ENCODE peak calls at places on chromosomes 5 and 9, in nine cellular contexts. N is tibial artery, W is BJ, S is psoas muscle, Z is upper lobe of left lung, T is GM12878, Y is AG10803, R is foreskin fibroblast, D is OCI-LY7. H is an unnamed sample.

GRCh38 chr9:132163457-132163875 is 1.6 kb downstream of the NTNG2 start:
- DNase-seq in Z (peak), Y (peak), S (peak), W (no peak), R (no peak), T (no peak), D (no peak), N (peak), H (no peak)

GRCh38 chr9:84897362-84898094 is 228.0 kb downstream of the NTRK2 start:
- DNase-seq in S (no peak), Y (no peak), N (no peak), W (no peak), Z (no peak), T (no peak), R (no peak), D (no peak), H (no peak)

GRCh38 chr5:89878140-89878570 is 531.4 kb downstream of the CETN3 start:
- DNase-seq in W (peak), T (no peak), Y (peak), N (no peak), S (no peak), D (no peak), Z (no peak), R (peak), H (peak)

GRCh38 chr5:18197734-18198133 is 563.5 kb downstream of the TAF11L14 start:
- DNase-seq in D (no peak), Z (no peak), T (no peak), N (no peak), R (no peak), W (no peak), Y (no peak), S (no peak), H (no peak)

GRCh38 chr5:543755-544674 is 19.8 kb upstream of the SLC9A3 start:
- DNase-seq in S (peak), W (no peak), Y (no peak), R (no peak), D (peak), T (peak), N (peak), Z (no peak), H (no peak)

GRCh38 chr9:100020121-100020780 is 78.5 kb downstream of the ERP44 start:
- DNase-seq in S (no peak), W (peak), T (no peak), Y (peak), Z (no peak), R (no peak), N (no peak), D (no peak), H (peak)

GRCh38 chr9:114070188-114071103 is 7.7 kb downstream of the AMBP start:
- DNase-seq in W (no peak), D (no peak), Y (no peak), N (no peak), Z (peak), T (no peak), S (no peak), R (no peak), H (no peak)

GRCh38 chr5:168057905-168058304 is 233.5 kb upstream of the WWC1 start:
- DNase-seq in D (peak), Z (no peak), S (no peak), Y (no peak), R (no peak), N (no peak), T (no peak), W (no peak), H (no peak)

GRCh38 chr5:96127538-96127937 is 165.9 kb upstream of the ELL2 start:
- DNase-seq in Z (no peak), Y (no peak), W (no peak), S (no peak), N (no peak), T (no peak), D (no peak), R (no peak), H (no peak)

GRCh38 chr5:94326579-94326978 is 291.8 kb downstream of the KIAA0825 start:
- DNase-seq in T (no peak), S (no peak), W (no peak), R (no peak), Z (no peak), N (no peak), D (no peak), Y (peak), H (no peak)

GRCh38 chr5:25568989-25569625 is 924.3 kb upstream of the CDH10 start:
- DNase-seq in D (peak), W (no peak), T (no peak), Y (no peak), R (no peak), Z (no peak), S (no peak), N (no peak), H (no peak)

GRCh38 chr9:124761710-124762109 is 9.4 kb downstream of the NR6A1 start:
- DNase-seq in D (no peak), Y (no peak), S (no peak), T (no peak), Z (no peak), R (no peak), W (no peak), N (no peak), H (no peak)

DNA sequence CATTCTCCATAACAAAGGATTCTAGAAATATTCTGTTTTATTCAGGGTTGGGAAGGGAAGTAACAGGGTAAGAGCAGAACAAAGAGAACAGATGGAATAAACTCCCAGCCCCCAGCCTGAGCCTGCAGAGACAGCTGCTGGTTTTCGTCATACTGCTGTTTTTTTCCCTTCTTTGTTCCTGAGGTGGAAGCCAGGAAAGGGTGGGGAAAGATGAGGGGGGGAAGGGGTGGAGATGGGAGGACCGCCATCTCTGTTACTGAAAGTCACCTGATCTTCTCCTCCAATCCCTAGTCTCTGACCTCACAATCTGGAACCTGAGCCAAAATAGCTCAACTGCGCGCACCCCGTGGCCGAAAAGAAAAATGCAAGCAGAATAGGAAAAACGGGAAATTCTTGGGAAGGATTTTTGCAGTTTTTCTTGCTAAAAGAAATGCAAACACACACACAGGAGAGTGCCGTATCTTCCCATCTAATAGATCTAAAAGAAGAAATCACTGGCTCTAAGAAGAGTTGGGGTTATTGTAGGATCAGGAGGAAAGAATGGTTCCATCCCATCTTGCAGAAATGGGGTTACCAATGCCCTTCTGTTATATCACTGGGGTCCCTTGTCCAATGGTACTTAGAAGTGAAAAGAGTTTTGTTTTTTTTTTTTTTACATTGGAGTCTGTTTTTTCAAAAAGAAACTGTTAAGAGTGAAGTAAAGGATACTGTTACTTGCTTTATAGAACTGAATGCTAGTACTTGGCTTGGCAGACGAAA is 57.9 kb downstream of the DIAPH1 start:
- DNase-seq in S (peak), T (no peak), Z (no peak), W (peak), N (peak), R (peak), Y (peak), D (no peak), H (peak)
- TF ChIP-seq CTCF in S (peak), T (no peak), Z (peak), W (peak), N (peak), R (peak), Y (peak), D (peak), H (peak)

GRCh38 chr5:100854594-100854993 is 48.5 kb downstream of the ST8SIA4 start:
- DNase-seq in D (no peak), Z (no peak), T (no peak), W (no peak), N (no peak), S (no peak), Y (no peak), R (no peak), H (no peak)
- H3K4me3 ChIP-seq in D (peak), Z (no peak), T (peak), W (no peak), N (no peak), S (no peak), Y (no peak), R (no peak), H (no peak)

GRCh38 chr9:126623667-126624452 is 10.1 kb downstream of the LMX1B start:
- DNase-seq in N (no peak), D (no peak), Y (no peak), S (no peak), W (no peak), Z (peak), T (no peak), R (no peak), H (no peak)
- TF ChIP-seq CTCF in N (no peak), D (no peak), Y (no peak), S (no peak), W (no peak), Z (no peak), T (no peak), R (no peak), H (no peak)

GRCh38 chr5:170238456-170238855 is 5.7 kb downstream of the C5orf58 start:
- DNase-seq in T (no peak), D (no peak), Z (no peak), W (no peak), S (no peak), R (no peak), N (no peak), Y (no peak), H (no peak)

GRCh38 chr5:170233358-170233892 is 640 bp downstream of the C5orf58 start:
- DNase-seq in Z (peak), D (no peak), R (no peak), Y (no peak), T (no peak), S (no peak), W (no peak), N (no peak), H (no peak)

GRCh38 chr5:170235881-170236864 is 3.4 kb downstream of the C5orf58 start:
- DNase-seq in S (no peak), N (no peak), R (no peak), T (no peak), Y (no peak), W (no peak), D (no peak), Z (no peak), H (no peak)

GRCh38 chr5:170228756-170229459 is 3.9 kb upstream of the C5orf58 start:
- DNase-seq in Z (no peak), Y (no peak), N (no peak), D (no peak), R (no peak), S (no peak), W (no peak), T (no peak), H (no peak)

DNA sequence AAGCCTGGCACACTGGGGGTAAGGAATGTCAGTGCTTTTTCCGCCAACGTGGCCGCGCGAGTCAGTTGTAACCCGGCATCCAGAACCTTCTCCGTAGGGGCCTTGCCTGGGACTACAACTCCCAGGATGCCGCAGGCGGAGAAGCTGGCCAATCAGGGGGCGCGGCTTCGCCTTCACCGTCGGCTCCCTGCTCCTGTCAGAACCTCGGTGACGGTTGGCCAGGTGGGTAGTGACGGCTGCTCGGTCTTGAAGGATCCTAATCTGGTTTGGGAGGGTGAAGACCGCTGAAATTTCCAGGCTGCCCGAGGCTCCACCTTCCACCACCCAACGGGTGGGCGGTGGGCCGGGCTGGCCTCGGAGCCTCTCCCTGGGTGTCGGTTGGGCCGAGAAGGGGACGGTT is at the start of gene C5orf58:
- DNase-seq in Z (peak), R (no peak), D (no peak), S (no peak), N (no peak), T (no peak), W (no peak), Y (no peak), H (no peak)
- H3K4me3 ChIP-seq in Z (no peak), R (no peak), D (no peak), S (no peak), N (no peak), T (no peak), W (no peak), Y (no peak), H (no peak)

DNA sequence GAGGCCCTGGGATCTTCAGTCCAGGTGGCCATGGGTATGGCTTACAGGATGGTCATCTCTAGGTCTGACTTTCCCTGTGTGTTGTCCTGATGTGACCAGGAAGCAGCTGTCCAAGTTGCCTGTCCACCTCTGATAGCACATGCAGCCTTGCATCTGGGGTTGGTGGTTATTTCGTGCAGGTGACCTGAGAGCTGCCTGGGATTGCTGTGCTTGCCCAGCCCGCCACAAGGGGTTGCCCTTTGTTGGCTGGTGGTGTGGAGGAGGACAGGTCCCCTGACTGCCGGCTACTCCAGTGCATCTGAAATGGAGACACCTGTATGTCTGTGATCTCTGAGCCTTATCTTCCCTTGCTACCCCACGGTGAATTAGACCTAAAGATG is 212.6 kb downstream of the ARHGAP26 start:
- DNase-seq in S (no peak), Z (no peak), R (no peak), W (no peak), T (no peak), D (peak), N (no peak), Y (no peak), H (no peak)
- TF ChIP-seq CTCF in S (peak), Z (no peak), R (no peak), W (no peak), T (peak), D (peak), N (no peak), Y (no peak), H (peak)

GRCh38 chr9:87968155-87968554 is 6.2 kb downstream of the CDK20 start:
- DNase-seq in S (no peak), N (no peak), D (no peak), R (no peak), Y (no peak), T (no peak), Z (no peak), W (no peak), H (no peak)

GRCh38 chr9:87970602-87971001 is 3.7 kb downstream of the CDK20 start:
- DNase-seq in R (no peak), S (no peak), D (no peak), Z (no peak), W (no peak), Y (no peak), T (no peak), N (no peak), H (no peak)

GRCh38 chr9:87973791-87974292 is 491 bp downstream of the CDK20 start:
- DNase-seq in T (no peak), N (no peak), W (no peak), Y (no peak), Z (no peak), R (no peak), D (no peak), S (no peak), H (peak)

DNA sequence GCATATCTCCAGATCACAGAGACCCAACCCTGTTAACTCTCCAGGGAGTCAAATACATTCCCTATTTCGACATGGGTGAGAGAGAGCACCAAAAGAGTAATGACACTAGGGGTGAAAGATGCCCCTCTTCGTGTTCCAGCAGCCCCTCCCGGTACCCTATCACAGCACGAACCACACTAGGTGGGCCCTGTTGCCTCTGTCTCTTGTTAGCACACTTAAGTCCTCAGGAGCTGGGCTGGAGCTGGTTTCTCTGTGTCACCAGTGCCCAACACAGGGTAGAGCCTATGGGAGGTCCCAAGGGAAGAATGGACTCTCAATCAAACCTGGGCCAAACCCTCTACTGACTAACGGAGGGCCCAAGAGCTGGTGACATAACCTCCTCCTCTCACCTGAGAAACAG is 1.2 kb downstream of the CDK20 start:
- DNase-seq in W (no peak), Z (no peak), S (no peak), D (no peak), Y (no peak), N (no peak), R (no peak), T (no peak), H (no peak)
- H3K4me3 ChIP-seq in W (no peak), Z (no peak), S (no peak), D (no peak), Y (no peak), N (no peak), R (peak), T (no peak), H (no peak)

GRCh38 chr9:80509358-80509757 is 937.6 kb downstream of the TLE4 start:
- DNase-seq in W (no peak), D (no peak), Z (no peak), S (no peak), N (no peak), Y (no peak), T (no peak), R (no peak), H (no peak)
- TF ChIP-seq CTCF in W (no peak), D (peak), Z (no peak), S (no peak), N (no peak), Y (no peak), T (no peak), R (no peak), H (no peak)

DNA sequence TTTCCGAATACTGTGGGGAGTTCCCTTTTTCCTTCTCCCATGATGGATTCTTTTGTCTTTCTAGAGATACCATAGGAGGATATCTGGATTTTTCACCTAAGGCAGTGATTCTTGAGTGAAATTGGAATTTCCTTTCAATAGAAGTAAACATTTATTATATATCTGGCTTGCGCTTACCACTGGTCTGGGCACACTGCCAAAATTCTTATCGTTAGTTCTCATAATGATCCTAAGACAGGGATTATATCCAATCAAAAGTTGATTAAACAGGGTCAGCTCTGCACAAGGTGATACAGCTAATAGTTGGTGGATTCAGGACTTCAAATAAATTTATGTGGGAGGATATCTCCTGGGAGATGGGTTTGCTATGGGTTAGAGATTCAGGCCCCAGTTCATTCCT is 9.6 kb downstream of the TLE4 start:
- DNase-seq in W (no peak), R (no peak), D (no peak), N (no peak), T (no peak), Y (no peak), Z (no peak), S (no peak), H (peak)
- H3K4me3 ChIP-seq in W (no peak), R (peak), D (no peak), N (no peak), T (no peak), Y (no peak), Z (no peak), S (no peak), H (no peak)

GRCh38 chr5:115246361-115246991 is 16.2 kb downstream of the PGGT1B start:
- DNase-seq in S (no peak), T (peak), W (no peak), R (peak), Y (peak), N (no peak), Z (no peak), D (peak), H (peak)
- TF ChIP-seq CTCF in S (peak), T (peak), W (peak), R (peak), Y (peak), N (peak), Z (peak), D (peak), H (peak)

H was measured in astrocyte of the spinal cord.